ENCODE peak calls at places on chromosome 4, in nine cellular contexts. J, D, U, O, X, B, M, Y and S are unnamed samples.

GRCh38 chr4:24763631-24764302 is 31.6 kb upstream of the SOD3 start:
- DNase-seq in J (no peak), D (no peak), U (no peak), O (no peak), X (no peak), B (no peak), M (no peak), Y (peak), S (no peak)

GRCh38 chr4:123116412-123116811 is 194.0 kb upstream of the NUDT6 start:
- DNase-seq in J (no peak), D (no peak), U (no peak), O (no peak), X (no peak), B (no peak), M (no peak), Y (no peak), S (no peak)

GRCh38 chr4:111945014-111945413 is 200.2 kb upstream of the FAM241A start:
- DNase-seq in J (no peak), D (no peak), U (no peak), O (no peak), X (no peak), B (no peak), M (no peak), Y (no peak), S (no peak)

GRCh38 chr4:156346959-156347385 is 393.3 kb upstream of the CTSO start:
- DNase-seq in J (no peak), D (no peak), U (no peak), O (no peak), X (no peak), B (no peak), M (no peak), Y (no peak), S (no peak)

GRCh38 chr4:13980317-13980716 is 352.8 kb upstream of the BOD1L1 start:
- DNase-seq in J (peak), D (peak), U (no peak), O (peak), X (no peak), B (no peak), M (no peak), Y (peak), S (no peak)

GRCh38 chr4:109499513-109499912 is 60.5 kb upstream of the MCUB start:
- DNase-seq in J (no peak), D (no peak), U (no peak), O (no peak), X (no peak), B (no peak), M (no peak), Y (no peak), S (no peak)

GRCh38 chr4:33831667-33832066 is 2412.6 kb downstream of the ARAP2 start:
- DNase-seq in J (no peak), D (peak), U (no peak), O (no peak), X (no peak), B (no peak), M (no peak), Y (peak), S (no peak)

GRCh38 chr4:102578270-102578669 is 77.1 kb downstream of the NFKB1 start:
- DNase-seq in J (no peak), D (no peak), U (no peak), O (no peak), X (no peak), B (no peak), M (no peak), Y (no peak), S (no peak)

GRCh38 chr4:3475713-3476260 is 12.7 kb downstream of the DOK7 start:
- DNase-seq in J (no peak), D (no peak), U (no peak), O (no peak), X (no peak), B (no peak), M (no peak), Y (no peak), S (no peak)

GRCh38 chr4:8451440-8452182 is 11.0 kb downstream of the TRMT44 start:
- DNase-seq in J (no peak), D (no peak), U (no peak), O (no peak), X (no peak), B (no peak), M (no peak), Y (no peak), S (no peak)

GRCh38 chr4:76993787-76994641 is 44.5 kb downstream of the SEPTIN11 start:
- DNase-seq in J (no peak), D (no peak), U (no peak), O (no peak), X (no peak), B (no peak), M (peak), Y (no peak), S (no peak)

GRCh38 chr4:64738240-64738639 is 329.0 kb upstream of the TECRL start:
- DNase-seq in J (no peak), D (no peak), U (no peak), O (no peak), X (no peak), B (no peak), M (no peak), Y (no peak), S (no peak)

GRCh38 chr4:43277003-43277402 is 384.5 kb downstream of the GRXCR1 start:
- DNase-seq in J (no peak), D (peak), U (no peak), O (peak), X (no peak), B (no peak), M (no peak), Y (peak), S (no peak)

GRCh38 chr4:19486400-19486799 is 765.3 kb upstream of the SLIT2 start:
- DNase-seq in J (peak), D (no peak), U (no peak), O (no peak), X (no peak), B (no peak), M (no peak), Y (no peak), S (no peak)

GRCh38 chr4:184653650-184654049 is 4.1 kb downstream of the PRIMPOL start:
- DNase-seq in J (no peak), D (peak), U (no peak), O (peak), X (no peak), B (no peak), M (no peak), Y (peak), S (no peak)

GRCh38 chr4:38512840-38513239 is 151.2 kb upstream of the KLF3 start:
- DNase-seq in J (no peak), D (no peak), U (no peak), O (no peak), X (no peak), B (no peak), M (no peak), Y (no peak), S (no peak)

GRCh38 chr4:10069065-10069626 is 47.5 kb downstream of the WDR1 start:
- DNase-seq in J (no peak), D (no peak), U (no peak), O (no peak), X (peak), B (no peak), M (no peak), Y (no peak), S (no peak)

GRCh38 chr4:106266201-106266600 is 49.8 kb downstream of the TBCK start:
- DNase-seq in J (peak), D (peak), U (peak), O (peak), X (no peak), B (no peak), M (no peak), Y (peak), S (no peak)